ENCODE peak calls at places on chromosomes 1 and 21, in five cellular contexts. Y, C, W, T and J are unnamed samples.

GRCh38 chr21:34992736-34993135 is 56.4 kb downstream of the RUNX1 start:
- DNase-seq in Y (no peak), W (peak), T (no peak), C (peak), J (no peak)

GRCh38 chr1:111463029-111463683 is 10.6 kb upstream of the C1orf162 start:
- DNase-seq in Y (no peak), T (peak), W (peak), C (no peak), J (no peak)

GRCh38 chr1:205444931-205445652 is 10.8 kb downstream of the BLACAT1 start:
- DNase-seq in T (peak), W (peak), Y (no peak), C (peak), J (no peak)

GRCh38 chr1:177620636-177621190 is 349.1 kb downstream of the SEC16B start:
- DNase-seq in Y (no peak), C (no peak), T (no peak), W (no peak), J (no peak)

GRCh38 chr1:246595146-246595545 is 28.9 kb downstream of the CNST start:
- DNase-seq in Y (no peak), W (no peak), T (no peak), C (no peak), J (no peak)

GRCh38 chr1:146036241-146036989 is 14.9 kb upstream of the HJV start:
- DNase-seq in C (peak), T (no peak), Y (no peak), W (no peak), J (no peak)

GRCh38 chr1:78339490-78339889 is 151.3 kb upstream of the PTGFR start:
- DNase-seq in T (no peak), Y (no peak), W (peak), C (no peak), J (no peak)

GRCh38 chr1:238485062-238485905 is 594.6 kb upstream of the ZP4 start:
- DNase-seq in T (no peak), Y (no peak), W (peak), C (peak), J (no peak)

GRCh38 chr1:180179162-180179957 is 24.7 kb downstream of the QSOX1 start:
- DNase-seq in W (no peak), Y (no peak), C (no peak), T (no peak), J (no peak)

GRCh38 chr1:18960409-18960808 is 3.9 kb upstream of the IFFO2 start:
- DNase-seq in W (no peak), C (no peak), Y (no peak), T (no peak), J (no peak)

GRCh38 chr21:45551316-45551715 is 9.1 kb upstream of the SLC19A1 start:
- DNase-seq in W (peak), Y (no peak), C (peak), T (no peak), J (peak)

GRCh38 chr1:5917591-5918274 is 74.5 kb downstream of the NPHP4 start:
- DNase-seq in T (no peak), C (peak), Y (no peak), W (peak), J (no peak)

GRCh38 chr21:35953570-35953969 is 106.8 kb downstream of the SETD4 start:
- DNase-seq in T (no peak), C (no peak), Y (no peak), W (no peak), J (no peak)

GRCh38 chr1:103265551-103265950 is 157.2 kb upstream of the COL11A1 start:
- DNase-seq in W (no peak), C (peak), Y (no peak), T (peak), J (no peak)